ENCODE peak calls at places on chromosome 7, in nine cellular contexts. L is COR-L47; Q is fibroblast of pulmonary artery; P is M059J; V is BE2C; N is RPMI8226; Y is T-helper 17 cell; W is neuronal stem cell; C is activated naive CD4-positive, alpha-beta T cell. J is an unnamed sample.

GRCh38 chr7:70165477-70166170 is 567.3 kb downstream of the AUTS2 start:
- DNase-seq in L (no peak), Q (no peak), P (no peak), V (no peak), N (no peak), Y (no peak), W (no peak), C (no peak), J (no peak)

GRCh38 chr7:40356312-40356711 is 221.5 kb downstream of the SUGCT start:
- DNase-seq in L (no peak), Q (no peak), P (peak), V (no peak), N (no peak), Y (no peak), W (no peak), C (no peak), J (no peak)

GRCh38 chr7:13062596-13062995 is 375.2 kb downstream of the ARL4A start:
- DNase-seq in L (no peak), Q (no peak), P (no peak), V (no peak), N (no peak), Y (no peak), W (no peak), C (no peak), J (no peak)

GRCh38 chr7:135441791-135442190 is 68.1 kb downstream of the CNOT4 start:
- DNase-seq in L (no peak), Q (peak), P (peak), V (no peak), N (no peak), Y (no peak), W (no peak), C (no peak), J (no peak)

GRCh38 chr7:45120-46090 is 147.0 kb upstream of the FAM20C start:
- DNase-seq in L (no peak), Q (no peak), P (no peak), V (no peak), N (no peak), Y (no peak), W (no peak), C (no peak), J (no peak)

GRCh38 chr7:154744226-154744860 is 258.6 kb downstream of the PAXIP1 start:
- DNase-seq in L (peak), Q (no peak), P (peak), V (peak), N (peak), Y (no peak), W (peak), C (no peak), J (no peak)

GRCh38 chr7:41911792-41912191 is 208.9 kb upstream of the INHBA start:
- DNase-seq in L (no peak), Q (peak), P (peak), V (no peak), N (no peak), Y (no peak), W (no peak), C (no peak), J (no peak)

GRCh38 chr7:125555921-125556320 is 626.3 kb upstream of the POT1 start:
- DNase-seq in L (no peak), Q (no peak), P (no peak), V (no peak), N (no peak), Y (no peak), W (no peak), C (no peak), J (no peak)

GRCh38 chr7:140027866-140028265 is 34.9 kb downstream of the PARP12 start:
- DNase-seq in L (no peak), Q (no peak), P (no peak), V (peak), N (no peak), Y (no peak), W (no peak), C (no peak), J (no peak)

GRCh38 chr7:26156454-26157365 is 4.7 kb downstream of the NFE2L3 start:
- DNase-seq in L (no peak), Q (peak), P (peak), V (no peak), N (peak), Y (peak), W (no peak), C (no peak), J (no peak)

GRCh38 chr7:103833401-103833800 is 156.1 kb downstream of the RELN start:
- DNase-seq in L (no peak), Q (no peak), P (peak), V (no peak), N (no peak), Y (no peak), W (no peak), C (no peak), J (no peak)

GRCh38 chr7:77843194-77843593 is 44.6 kb downstream of the PHTF2 start:
- DNase-seq in L (no peak), Q (no peak), P (no peak), V (no peak), N (no peak), Y (no peak), W (no peak), C (no peak), J (no peak)

GRCh38 chr7:80699030-80699638 is 60.7 kb downstream of the CD36 start:
- DNase-seq in L (peak), Q (peak), P (peak), V (no peak), N (peak), Y (no peak), W (peak), C (no peak), J (no peak)

GRCh38 chr7:136868496-136869005 is at the start of gene CHRM2:
- DNase-seq in L (no peak), Q (peak), P (peak), V (peak), N (no peak), Y (no peak), W (peak), C (no peak), J (no peak)

GRCh38 chr7:37336259-37336658 is 112.4 kb downstream of the ELMO1 start:
- DNase-seq in L (no peak), Q (no peak), P (no peak), V (no peak), N (peak), Y (no peak), W (no peak), C (no peak), J (no peak)

GRCh38 chr7:147774461-147774860 is 816.1 kb upstream of the C7orf33 start:
- DNase-seq in L (no peak), Q (no peak), P (no peak), V (peak), N (peak), Y (no peak), W (no peak), C (no peak), J (no peak)

GRCh38 chr7:26593405-26593804 is 271.0 kb downstream of the SKAP2 start:
- DNase-seq in L (no peak), Q (no peak), P (peak), V (no peak), N (no peak), Y (no peak), W (no peak), C (no peak), J (no peak)

GRCh38 chr7:112013262-112013661 is 192.9 kb downstream of the DOCK4 start:
- DNase-seq in L (no peak), Q (no peak), P (no peak), V (no peak), N (no peak), Y (no peak), W (no peak), C (no peak), J (no peak)

GRCh38 chr7:41774966-41775365 is 72.1 kb upstream of the INHBA start:
- DNase-seq in L (no peak), Q (no peak), P (peak), V (no peak), N (no peak), Y (no peak), W (no peak), C (no peak), J (no peak)

GRCh38 chr7:68720722-68721121 is 877.6 kb upstream of the AUTS2 start:
- DNase-seq in L (no peak), Q (peak), P (peak), V (no peak), N (peak), Y (no peak), W (no peak), C (no peak), J (no peak)

GRCh38 chr7:19928247-19928646 is 154.8 kb upstream of the TMEM196 start:
- DNase-seq in L (no peak), Q (no peak), P (no peak), V (no peak), N (no peak), Y (no peak), W (no peak), C (no peak), J (no peak)

GRCh38 chr7:130939285-130940095 is 205.5 kb upstream of the KLF14 start:
- DNase-seq in L (no peak), Q (no peak), P (peak), V (no peak), N (no peak), Y (no peak), W (no peak), C (no peak), J (no peak)

GRCh38 chr7:148078126-148078525 is 512.4 kb upstream of the C7orf33 start:
- DNase-seq in L (peak), Q (no peak), P (no peak), V (no peak), N (no peak), Y (no peak), W (no peak), C (no peak), J (no peak)

GRCh38 chr7:26213821-26214515 is 12.4 kb downstream of the CBX3 start:
- DNase-seq in L (no peak), Q (no peak), P (no peak), V (no peak), N (no peak), Y (no peak), W (no peak), C (no peak), J (no peak)

GRCh38 chr7:100119701-100120517 is 475 bp downstream of the CNPY4 start:
- DNase-seq in L (no peak), Q (peak), P (peak), V (peak), N (peak), Y (peak), W (no peak), C (peak), J (no peak)